ENCODE peak calls at places on chromosome 17, in six cellular contexts. E is adrenal gland; X is transverse colon; G is naive B cell; D is COR-L47; P is stimulated activated CD8-positive, alpha-beta memory T cell treated with anti-CD3 and anti-CD28 coated beads, Interleukin-4, amount 100 ng/mL, for 1 hour. J is an unnamed sample.

GRCh38 chr17:42067371-42068180 is 17.2 kb upstream of the C17orf113 start:
- DNase-seq in D (peak), P (peak), G (peak), E (peak), X (peak), J (no peak)

GRCh38 chr17:39626671-39627169 is at the start of gene PPP1R1B:
- DNase-seq in X (peak), D (peak), P (no peak), G (no peak), E (no peak), J (no peak)

GRCh38 chr17:46110219-46110618 is 83.0 kb downstream of the KANSL1 start:
- DNase-seq in G (no peak), P (no peak), D (no peak), E (no peak), X (no peak), J (no peak)

GRCh38 chr17:77487211-77487629 is 346.5 kb downstream of the SEC14L1 start:
- DNase-seq in P (no peak), G (no peak), X (no peak), D (no peak), E (no peak), J (no peak)

GRCh38 chr17:64531955-64532371 is 25.2 kb downstream of the CEP95 start:
- DNase-seq in P (no peak), D (no peak), E (no peak), X (no peak), G (no peak), J (no peak)

GRCh38 chr17:36856921-36857381 is 80.3 kb upstream of the LHX1 start:
- DNase-seq in D (no peak), E (no peak), X (no peak), G (no peak), P (no peak), J (no peak)

GRCh38 chr17:33667052-33667509 is 374.0 kb upstream of the ASIC2 start:
- DNase-seq in P (peak), E (no peak), X (no peak), G (no peak), D (no peak), J (no peak)

GRCh38 chr17:76558210-76559095 is 18.6 kb downstream of the PRCD start:
- DNase-seq in D (no peak), P (no peak), E (no peak), X (no peak), G (no peak), J (no peak)

GRCh38 chr17:28896884-28897768 is at the start of gene FLOT2:
- DNase-seq in E (peak), G (peak), D (peak), X (peak), P (peak), J (peak)

GRCh38 chr17:27582696-27583095 is 48.3 kb upstream of the LGALS9 start:
- DNase-seq in D (no peak), P (no peak), E (no peak), X (no peak), G (no peak), J (no peak)

GRCh38 chr17:17041018-17041521 is 1.2 kb upstream of the MPRIP start:
- DNase-seq in X (no peak), E (peak), G (no peak), P (no peak), D (no peak), J (peak)

GRCh38 chr17:39666231-39666600 is 1.1 kb downstream of the TCAP start:
- DNase-seq in G (no peak), D (no peak), X (no peak), P (no peak), E (no peak), J (no peak)

GRCh38 chr17:61904094-61904710 is 23.6 kb downstream of the INTS2 start:
- DNase-seq in E (no peak), X (peak), D (no peak), G (peak), P (no peak), J (no peak)

GRCh38 chr17:55067697-55068439 is 99.3 kb downstream of the STXBP4 start:
- DNase-seq in D (peak), E (no peak), X (no peak), P (no peak), G (no peak), J (no peak)

GRCh38 chr17:39604911-39605491 is 2.7 kb downstream of the NEUROD2 start:
- DNase-seq in E (no peak), D (no peak), G (no peak), X (no peak), P (no peak), J (no peak)

GRCh38 chr17:41772218-41772585 is 14.3 kb downstream of the JUP start:
- DNase-seq in G (no peak), E (no peak), X (peak), D (no peak), P (no peak), J (peak)

GRCh38 chr17:58060596-58061191 is 22.5 kb upstream of the DYNLL2 start:
- DNase-seq in P (no peak), G (no peak), D (peak), E (peak), X (peak), J (no peak)

GRCh38 chr17:7408863-7409262 is 1.2 kb downstream of the NLGN2 start:
- DNase-seq in D (no peak), E (no peak), P (no peak), X (no peak), G (no peak), J (no peak)